ENCODE peak calls at places on chromosomes 16 and 17, in four cellular contexts. B, R, Y and L are unnamed samples.
A peak's percentile ranks its signal among the peaks of the same experiment; 100 is the strongest.

GRCh38 chr16:84369938-84370627 is 1.7 kb downstream of the ATP2C2 start:
- DNase-seq in Y (no peak), B (no peak), R (peak; percentile 28), L (no peak)

GRCh38 chr17:75365009-75365930 is 40.2 kb downstream of the GRB2 start:
- DNase-seq in B (no peak), Y (no peak), R (no peak), L (no peak)

GRCh38 chr16:82263456-82264159 is 93.6 kb upstream of the MPHOSPH6 start:
- DNase-seq in Y (peak; percentile 5), R (peak; percentile 80), B (peak; percentile 54), L (peak; percentile 89)

GRCh38 chr17:63382136-63382535 is 64.0 kb downstream of the CYB561 start:
- DNase-seq in B (no peak), Y (no peak), R (no peak), L (no peak)

GRCh38 chr17:57186231-57187019 is 69.9 kb upstream of the MSI2 start:
- DNase-seq in Y (no peak), R (no peak), B (no peak), L (no peak)

GRCh38 chr16:66528294-66528693 is 21.6 kb downstream of the TK2 start:
- DNase-seq in Y (no peak), B (no peak), R (no peak), L (no peak)

GRCh38 chr16:72189865-72190371 is 18.0 kb upstream of the PMFBP1 start:
- DNase-seq in R (no peak), B (no peak), Y (no peak), L (no peak)

GRCh38 chr17:77735341-77736206 is 222.9 kb upstream of the TNRC6C start:
- DNase-seq in B (no peak), R (no peak), Y (no peak), L (peak; percentile 46)

GRCh38 chr17:7932483-7932891 is 481 bp downstream of the CNTROB start:
- DNase-seq in R (peak; percentile 65), Y (no peak), B (no peak), L (no peak)

GRCh38 chr16:87809150-87809902 is 43.5 kb upstream of the KLHDC4 start:
- DNase-seq in Y (peak; percentile 85), R (no peak), B (no peak), L (no peak)

GRCh38 chr16:287981-288920 is 5.3 kb downstream of the PDIA2 start:
- DNase-seq in Y (no peak), R (no peak), B (no peak), L (no peak)

GRCh38 chr17:64573214-64573613 is 66.4 kb downstream of the CEP95 start:
- DNase-seq in Y (no peak), R (no peak), B (no peak), L (no peak)

GRCh38 chr16:53378138-53378537 is 56.1 kb upstream of the RBL2 start:
- DNase-seq in B (no peak), R (no peak), Y (peak; percentile 5), L (no peak)

GRCh38 chr17:46916211-46916610 is 6.7 kb upstream of the GOSR2 start:
- DNase-seq in Y (no peak), R (no peak), B (no peak), L (no peak)

GRCh38 chr17:78852709-78853111 is 12.1 kb upstream of the USP36 start:
- DNase-seq in R (peak; percentile 62), B (no peak), Y (no peak), L (peak; percentile 76)

GRCh38 chr17:58285422-58285810 is 4.7 kb upstream of the MPO start:
- DNase-seq in B (no peak), R (no peak), Y (no peak), L (no peak)

GRCh38 chr17:57158795-57159194 is 73.7 kb downstream of the AKAP1 start:
- DNase-seq in B (no peak), R (no peak), Y (no peak), L (no peak)

GRCh38 chr17:82127315-82127595 is 29.2 kb upstream of the FASN start:
- DNase-seq in R (no peak), Y (no peak), B (no peak), L (no peak)

GRCh38 chr17:50675627-50676026 is 32.1 kb downstream of the ANKRD40 start:
- DNase-seq in B (peak; percentile 46), Y (no peak), R (no peak), L (no peak)

GRCh38 chr16:12569061-12569460 is 234.6 kb downstream of the CPPED1 start:
- DNase-seq in Y (no peak), R (no peak), B (no peak), L (no peak)

GRCh38 chr17:47119746-47120520 is 69.2 kb downstream of the CDC27 start:
- DNase-seq in R (no peak), Y (no peak), B (no peak), L (no peak)

GRCh38 chr17:82237083-82237745 is 8.4 kb downstream of the SLC16A3 start:
- DNase-seq in B (no peak), R (peak; percentile 74), Y (no peak), L (no peak)

GRCh38 chr16:73063854-73064226 is 15.9 kb upstream of the ZFHX3 start:
- DNase-seq in R (no peak), Y (no peak), B (no peak), L (no peak)

GRCh38 chr17:33200116-33200515 is 93.0 kb downstream of the ASIC2 start:
- DNase-seq in B (no peak), R (no peak), Y (no peak), L (no peak)

GRCh38 chr16:51155199-51155607 is 4.1 kb upstream of the SALL1 start:
- DNase-seq in Y (no peak), R (peak; percentile 75), B (no peak), L (no peak)

GRCh38 chr17:75418523-75419050 is 13.1 kb upstream of the GRB2 start:
- DNase-seq in R (no peak), Y (no peak), B (no peak), L (no peak)

GRCh38 chr16:66097746-66098145 is 268.7 kb upstream of the CDH5 start:
- DNase-seq in Y (no peak), R (no peak), B (no peak), L (no peak)

GRCh38 chr17:77677210-77677609 is 281.3 kb upstream of the TNRC6C start:
- DNase-seq in B (no peak), R (no peak), Y (no peak), L (no peak)

GRCh38 chr16:986925-987581 is 5.5 kb downstream of the SOX8 start:
- DNase-seq in B (no peak), R (no peak), Y (no peak), L (no peak)

GRCh38 chr17:57946798-57947358 is 8.3 kb downstream of the CUEDC1 start:
- DNase-seq in B (no peak), Y (peak; percentile 73), R (no peak), L (no peak)

GRCh38 chr17:58734811-58735210 is 20.8 kb upstream of the PPM1E start:
- DNase-seq in B (no peak), Y (no peak), R (no peak), L (no peak)

GRCh38 chr17:5797447-5797846 is 213.1 kb upstream of the NLRP1 start:
- DNase-seq in B (no peak), Y (no peak), R (peak; percentile 16), L (no peak)

GRCh38 chr16:79898703-79899102 is 298.2 kb upstream of the MAF start:
- DNase-seq in B (no peak), Y (no peak), R (no peak), L (no peak)

GRCh38 chr17:14207791-14208190 is 28.9 kb downstream of the CDRT15 start:
- DNase-seq in Y (no peak), R (no peak), B (no peak), L (no peak)

GRCh38 chr17:14204546-14204945 is 32.1 kb downstream of the CDRT15 start:
- DNase-seq in Y (no peak), B (no peak), R (no peak), L (no peak)

GRCh38 chr17:14206891-14207290 is 29.8 kb downstream of the CDRT15 start:
- DNase-seq in B (no peak), R (no peak), Y (no peak), L (no peak)

GRCh38 chr17:14205380-14205779 is 31.3 kb downstream of the CDRT15 start:
- DNase-seq in B (no peak), R (no peak), Y (no peak), L (no peak)

DNA sequence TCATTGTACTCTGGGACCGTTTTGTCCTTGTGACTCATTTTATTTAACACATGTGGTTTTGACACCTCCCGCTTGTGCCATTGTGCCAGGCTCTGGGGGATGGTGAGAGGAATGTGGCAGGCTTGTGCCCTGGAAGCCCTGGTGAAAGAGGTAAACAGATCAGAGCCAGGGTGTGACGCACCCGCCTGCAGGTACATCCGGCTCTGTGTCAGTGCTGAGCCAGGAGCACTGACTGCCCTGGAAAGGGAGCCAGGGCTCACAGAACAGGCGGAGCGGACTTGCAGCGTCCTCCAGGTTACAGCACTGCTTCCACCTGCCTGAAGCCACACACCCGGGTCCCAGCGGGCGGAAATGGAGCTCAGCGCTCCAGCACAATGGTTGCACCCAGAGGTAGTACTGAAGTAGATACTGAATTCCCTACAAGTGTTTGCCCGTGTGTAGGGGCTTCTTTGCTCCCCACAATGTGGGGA is 30.6 kb downstream of the CDRT15 start:
- DNase-seq in B (peak; percentile 90), Y (no peak), R (peak; percentile 17), L (no peak)
- TF ChIP-seq POLR2AphosphoS5 in B (peak; percentile 39), Y (no peak), R (no peak), L (no peak)

DNA sequence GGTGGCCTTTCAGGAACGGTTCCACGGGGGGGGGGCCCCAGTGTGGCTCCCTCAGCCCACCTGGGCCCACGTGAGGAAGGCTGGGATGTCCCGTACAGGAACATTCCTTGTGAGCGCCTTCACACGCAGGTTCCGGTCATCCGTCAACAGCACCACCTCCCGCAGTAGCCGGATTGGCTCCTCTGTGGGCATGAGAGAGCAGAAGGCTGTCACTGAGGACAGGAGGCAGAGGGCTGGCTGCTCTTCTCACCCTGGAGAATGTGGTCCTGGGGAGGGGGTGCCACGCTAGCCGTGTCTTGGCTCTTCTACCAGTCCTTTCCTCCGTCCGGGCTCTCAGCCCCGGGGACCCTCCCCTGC is 6.5 kb downstream of the HIC1 start:
- DNase-seq in R (no peak), Y (no peak), B (no peak), L (no peak)
- TF ChIP-seq POLR2AphosphoS5 in R (no peak), Y (peak; percentile 2), B (no peak), L (no peak)

GRCh38 chr16:85573696-85574641 is 39.2 kb upstream of the GSE1 start:
- DNase-seq in Y (no peak), R (no peak), B (no peak), L (peak; percentile 78)
- TF ChIP-seq POLR2AphosphoS5 in Y (no peak), R (no peak), B (no peak), L (peak; percentile 16)

GRCh38 chr17:68131456-68131855 is 95.9 kb downstream of the KPNA2 start:
- DNase-seq in Y (no peak), B (no peak), R (no peak), L (no peak)

GRCh38 chr17:68133370-68134045 is 98.0 kb downstream of the KPNA2 start:
- DNase-seq in B (no peak), Y (no peak), R (peak; percentile 67), L (no peak)

GRCh38 chr17:68125471-68125870 is 89.9 kb downstream of the KPNA2 start:
- DNase-seq in R (peak; percentile 26), Y (no peak), B (no peak), L (no peak)

GRCh38 chr17:68122587-68122986 is 87.1 kb downstream of the KPNA2 start:
- DNase-seq in Y (no peak), B (no peak), R (no peak), L (no peak)

DNA sequence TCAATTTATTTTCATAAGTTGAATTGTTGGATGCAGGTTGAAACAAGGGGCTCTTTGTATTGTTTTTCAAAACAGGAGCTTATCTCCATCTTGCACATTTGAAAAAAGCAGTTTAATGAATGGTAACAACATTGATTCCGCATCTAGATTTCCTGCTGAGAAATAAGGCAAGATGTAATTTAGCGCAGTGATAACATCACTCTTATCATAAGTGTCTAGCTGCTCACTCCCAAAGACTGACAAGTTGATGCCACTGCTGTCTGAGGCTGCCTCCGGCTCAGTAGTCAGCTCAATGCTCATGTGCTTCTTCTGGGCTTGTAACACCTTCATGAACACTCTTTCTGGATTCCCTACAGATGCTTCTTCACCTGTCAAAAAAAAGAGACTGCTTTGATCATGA is 92.4 kb downstream of the KPNA2 start:
- DNase-seq in R (no peak), Y (no peak), B (no peak), L (no peak)
- TF ChIP-seq POLR2AphosphoS5 in R (no peak), Y (no peak), B (no peak), L (no peak)